ENCODE peak calls at places on chromosomes 3 and 15, in ten cellular contexts. One of them, this sample, is unnamed.

GRCh38 chr3:124088801-124089200 is 96.9 kb upstream of the ROPN1 start:
- DNase-seq in H4: no peak
- DNase-seq in fibroblast of villous mesenchyme: no peak
- DNase-seq in foreskin fibroblast: no peak
- DNase-seq in activated gamma-delta T cell treated with Interleukin-2 at 50 U/mL for 16 hours: no peak
- DNase-seq in NCI-H345: no peak
- DNase-seq in AG08396: no peak
- DNase-seq in activated CD4-positive, alpha-beta T cell treated with anti-CD3 and anti-CD28 coated beads, Interleukin-2, amount 50 U/mL, for 1 hour: no peak
- DNase-seq in activated CD8-positive, alpha-beta memory T cell treated with anti-CD3 and anti-CD28 coated beads for 24 hours: no peak
- DNase-seq in activated T-cell treated with anti-CD3 and anti-CD28 coated beads for 24 hours: no peak
- DNase-seq in this sample: no peak

GRCh38 chr3:142997330-142997729 is 4.0 kb upstream of the U2SURP start:
- DNase-seq in H4: no peak
- DNase-seq in fibroblast of villous mesenchyme: peak
- DNase-seq in foreskin fibroblast: no peak
- DNase-seq in activated gamma-delta T cell treated with Interleukin-2 at 50 U/mL for 16 hours: no peak
- DNase-seq in NCI-H345: no peak
- DNase-seq in AG08396: no peak
- DNase-seq in activated CD4-positive, alpha-beta T cell treated with anti-CD3 and anti-CD28 coated beads, Interleukin-2, amount 50 U/mL, for 1 hour: no peak
- DNase-seq in activated CD8-positive, alpha-beta memory T cell treated with anti-CD3 and anti-CD28 coated beads for 24 hours: no peak
- DNase-seq in activated T-cell treated with anti-CD3 and anti-CD28 coated beads for 24 hours: no peak
- DNase-seq in this sample: no peak

GRCh38 chr15:98787936-98788757 is 139.8 kb downstream of the IGF1R start:
- DNase-seq in H4: no peak
- DNase-seq in fibroblast of villous mesenchyme: peak
- DNase-seq in foreskin fibroblast: no peak
- DNase-seq in activated gamma-delta T cell treated with Interleukin-2 at 50 U/mL for 16 hours: no peak
- DNase-seq in NCI-H345: no peak
- DNase-seq in AG08396: no peak
- DNase-seq in activated CD4-positive, alpha-beta T cell treated with anti-CD3 and anti-CD28 coated beads, Interleukin-2, amount 50 U/mL, for 1 hour: no peak
- DNase-seq in activated CD8-positive, alpha-beta memory T cell treated with anti-CD3 and anti-CD28 coated beads for 24 hours: no peak
- DNase-seq in activated T-cell treated with anti-CD3 and anti-CD28 coated beads for 24 hours: no peak
- DNase-seq in this sample: no peak

GRCh38 chr3:180277036-180277435 is 240.3 kb upstream of the PEX5L start:
- DNase-seq in H4: peak
- DNase-seq in fibroblast of villous mesenchyme: no peak
- DNase-seq in foreskin fibroblast: peak
- DNase-seq in activated gamma-delta T cell treated with Interleukin-2 at 50 U/mL for 16 hours: no peak
- DNase-seq in NCI-H345: peak
- DNase-seq in AG08396: no peak
- DNase-seq in activated CD4-positive, alpha-beta T cell treated with anti-CD3 and anti-CD28 coated beads, Interleukin-2, amount 50 U/mL, for 1 hour: no peak
- DNase-seq in activated CD8-positive, alpha-beta memory T cell treated with anti-CD3 and anti-CD28 coated beads for 24 hours: no peak
- DNase-seq in activated T-cell treated with anti-CD3 and anti-CD28 coated beads for 24 hours: no peak
- DNase-seq in this sample: no peak

GRCh38 chr3:13107661-13108060 is 34.4 kb upstream of the IQSEC1 start:
- DNase-seq in H4: no peak
- DNase-seq in fibroblast of villous mesenchyme: no peak
- DNase-seq in foreskin fibroblast: no peak
- DNase-seq in activated gamma-delta T cell treated with Interleukin-2 at 50 U/mL for 16 hours: no peak
- DNase-seq in NCI-H345: no peak
- DNase-seq in AG08396: no peak
- DNase-seq in activated CD4-positive, alpha-beta T cell treated with anti-CD3 and anti-CD28 coated beads, Interleukin-2, amount 50 U/mL, for 1 hour: no peak
- DNase-seq in activated CD8-positive, alpha-beta memory T cell treated with anti-CD3 and anti-CD28 coated beads for 24 hours: no peak
- DNase-seq in activated T-cell treated with anti-CD3 and anti-CD28 coated beads for 24 hours: no peak
- DNase-seq in this sample: no peak

GRCh38 chr3:60274098-60274497 is 977.2 kb downstream of the FHIT start:
- DNase-seq in H4: no peak
- DNase-seq in fibroblast of villous mesenchyme: no peak
- DNase-seq in foreskin fibroblast: no peak
- DNase-seq in activated gamma-delta T cell treated with Interleukin-2 at 50 U/mL for 16 hours: no peak
- DNase-seq in NCI-H345: no peak
- DNase-seq in AG08396: no peak
- DNase-seq in activated CD4-positive, alpha-beta T cell treated with anti-CD3 and anti-CD28 coated beads, Interleukin-2, amount 50 U/mL, for 1 hour: no peak
- DNase-seq in activated CD8-positive, alpha-beta memory T cell treated with anti-CD3 and anti-CD28 coated beads for 24 hours: no peak
- DNase-seq in activated T-cell treated with anti-CD3 and anti-CD28 coated beads for 24 hours: no peak
- DNase-seq in this sample: no peak

GRCh38 chr3:129312021-129312639 is 33.5 kb downstream of the HMCES start:
- DNase-seq in H4: no peak
- DNase-seq in fibroblast of villous mesenchyme: no peak
- DNase-seq in foreskin fibroblast: no peak
- DNase-seq in activated gamma-delta T cell treated with Interleukin-2 at 50 U/mL for 16 hours: no peak
- DNase-seq in NCI-H345: no peak
- DNase-seq in AG08396: no peak
- DNase-seq in activated CD4-positive, alpha-beta T cell treated with anti-CD3 and anti-CD28 coated beads, Interleukin-2, amount 50 U/mL, for 1 hour: no peak
- DNase-seq in activated CD8-positive, alpha-beta memory T cell treated with anti-CD3 and anti-CD28 coated beads for 24 hours: peak
- DNase-seq in activated T-cell treated with anti-CD3 and anti-CD28 coated beads for 24 hours: no peak
- DNase-seq in this sample: no peak

GRCh38 chr15:85440451-85440850 is 60.0 kb downstream of the AKAP13 start:
- DNase-seq in H4: no peak
- DNase-seq in fibroblast of villous mesenchyme: no peak
- DNase-seq in foreskin fibroblast: no peak
- DNase-seq in activated gamma-delta T cell treated with Interleukin-2 at 50 U/mL for 16 hours: no peak
- DNase-seq in NCI-H345: no peak
- DNase-seq in AG08396: no peak
- DNase-seq in activated CD4-positive, alpha-beta T cell treated with anti-CD3 and anti-CD28 coated beads, Interleukin-2, amount 50 U/mL, for 1 hour: no peak
- DNase-seq in activated CD8-positive, alpha-beta memory T cell treated with anti-CD3 and anti-CD28 coated beads for 24 hours: no peak
- DNase-seq in activated T-cell treated with anti-CD3 and anti-CD28 coated beads for 24 hours: no peak
- DNase-seq in this sample: no peak

GRCh38 chr3:124627501-124627908 is 102.7 kb upstream of the UMPS start:
- DNase-seq in H4: no peak
- DNase-seq in fibroblast of villous mesenchyme: peak
- DNase-seq in foreskin fibroblast: no peak
- DNase-seq in activated gamma-delta T cell treated with Interleukin-2 at 50 U/mL for 16 hours: no peak
- DNase-seq in NCI-H345: no peak
- DNase-seq in AG08396: no peak
- DNase-seq in activated CD4-positive, alpha-beta T cell treated with anti-CD3 and anti-CD28 coated beads, Interleukin-2, amount 50 U/mL, for 1 hour: no peak
- DNase-seq in activated CD8-positive, alpha-beta memory T cell treated with anti-CD3 and anti-CD28 coated beads for 24 hours: no peak
- DNase-seq in activated T-cell treated with anti-CD3 and anti-CD28 coated beads for 24 hours: no peak
- DNase-seq in this sample: no peak

This sample was measured in NCI-H2107.